ENCODE peak calls at places on chromosomes 6 and 20, in five cellular contexts. G is left lung, Y is GM23338, X is IMR-90, M is spleen. I is an unnamed sample.

GRCh38 chr6:41892921-41893564 is 2.1 kb downstream of the USP49 start:
- DNase-seq in Y (no peak), M (no peak), G (no peak), X (no peak), I (no peak)

GRCh38 chr20:50658804-50659380 is 32.5 kb downstream of the RIPOR3 start:
- DNase-seq in X (no peak), G (no peak), M (no peak), Y (no peak), I (no peak)

GRCh38 chr20:58585753-58586540 is 65.1 kb upstream of the STX16 start:
- DNase-seq in X (no peak), G (no peak), Y (no peak), M (no peak), I (no peak)

GRCh38 chr20:62710886-62711702 is 2.5 kb downstream of the NTSR1 start:
- DNase-seq in Y (no peak), X (peak), G (no peak), M (no peak), I (no peak)

GRCh38 chr6:134063966-134064445 is 11.6 kb upstream of the SLC2A12 start:
- DNase-seq in X (peak), G (no peak), M (no peak), Y (peak), I (no peak)

GRCh38 chr20:63576311-63576710 is 2.3 kb upstream of the HELZ2 start:
- DNase-seq in M (no peak), G (no peak), X (no peak), Y (no peak), I (no peak)

GRCh38 chr6:84390334-84390733 is 162.9 kb upstream of the CEP162 start:
- DNase-seq in X (no peak), M (no peak), G (no peak), Y (no peak), I (no peak)

GRCh38 chr6:134047673-134048072 is 4.8 kb downstream of the SLC2A12 start:
- DNase-seq in G (no peak), Y (no peak), M (no peak), X (no peak), I (no peak)

GRCh38 chr20:25011831-25012241 is 19.3 kb upstream of the APMAP start:
- DNase-seq in G (peak), M (peak), X (no peak), Y (no peak), I (no peak)

GRCh38 chr20:62804632-62805364 is at the start of gene OGFR:
- DNase-seq in M (peak), X (peak), G (peak), Y (peak), I (no peak)

GRCh38 chr20:61437280-61438206 is 185.5 kb downstream of the CDH4 start:
- DNase-seq in Y (peak), G (no peak), M (no peak), X (peak), I (no peak)

GRCh38 chr20:45893831-45894230 is 2.7 kb downstream of the CTSA start:
- DNase-seq in M (no peak), G (no peak), X (no peak), Y (no peak), I (no peak)

GRCh38 chr6:33375143-33375649 is 16.4 kb upstream of the KIFC1 start:
- DNase-seq in Y (no peak), G (peak), M (no peak), X (peak), I (no peak)

GRCh38 chr6:80543598-80544181 is 437.2 kb downstream of the BCKDHB start:
- DNase-seq in Y (peak), M (no peak), X (peak), G (no peak), I (peak)

GRCh38 chr20:48738399-48739304 is 89.1 kb downstream of the PREX1 start:
- DNase-seq in G (no peak), Y (no peak), X (no peak), M (no peak), I (no peak)

GRCh38 chr20:49103647-49104364 is 57.7 kb downstream of the CSE1L start:
- DNase-seq in Y (no peak), M (no peak), G (no peak), X (no peak), I (no peak)

GRCh38 chr6:21751608-21752007 is 158.1 kb downstream of the SOX4 start:
- DNase-seq in M (no peak), G (no peak), X (no peak), Y (no peak), I (no peak)

GRCh38 chr6:126180585-126180984 is 159.3 kb upstream of the CENPW start:
- DNase-seq in M (no peak), Y (no peak), X (peak), G (no peak), I (peak)

GRCh38 chr6:84872996-84873395 is 108.6 kb upstream of the TBX18 start:
- DNase-seq in Y (no peak), M (no peak), X (no peak), G (no peak), I (no peak)

GRCh38 chr6:71395731-71396409 is 107.3 kb downstream of the OGFRL1 start:
- DNase-seq in Y (no peak), G (no peak), X (no peak), M (no peak), I (no peak)

DNA sequence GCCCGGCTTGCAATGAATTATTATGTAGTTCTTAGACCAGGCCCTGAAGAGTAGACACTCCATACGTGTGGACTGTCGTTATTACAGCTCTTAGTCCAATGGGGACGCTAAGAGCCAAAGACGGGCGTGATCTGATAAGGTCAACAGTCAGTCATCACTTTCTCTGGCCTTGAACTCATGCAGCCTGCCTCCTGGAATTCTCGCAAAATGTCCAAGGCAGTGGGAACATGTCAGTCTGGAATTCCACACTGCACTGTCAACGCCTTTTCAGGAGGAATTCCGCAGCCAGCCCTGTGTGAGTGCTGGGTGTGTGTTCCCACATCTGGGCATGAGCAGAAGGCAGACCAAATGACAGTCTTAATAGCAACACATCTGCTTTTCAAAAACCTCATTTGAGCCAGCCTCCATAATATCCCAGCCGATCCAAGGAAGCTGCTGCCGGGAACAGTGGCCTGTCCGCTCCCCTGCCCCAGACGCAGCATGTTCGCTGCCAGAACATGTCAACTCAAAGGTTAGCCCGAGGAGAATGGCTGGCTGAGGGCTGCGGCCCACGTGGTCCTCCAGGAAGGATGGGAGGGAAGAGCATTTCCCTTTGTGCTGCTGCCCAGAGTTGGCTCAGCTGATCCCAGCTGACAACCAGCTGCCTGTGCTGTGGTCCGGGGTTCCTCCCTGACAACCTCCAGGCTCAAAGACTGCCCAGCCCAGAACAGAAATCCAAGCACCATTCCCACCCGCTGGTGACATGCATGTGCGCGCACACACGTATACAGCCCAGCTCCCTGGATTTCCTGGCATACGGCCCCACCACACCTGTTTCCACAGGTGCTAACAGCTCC is 103.1 kb downstream of the SULF2 start:
- DNase-seq in G (peak), M (peak), X (no peak), Y (no peak), I (no peak)
- H3K27ac ChIP-seq in G (peak), M (peak), X (no peak), Y (no peak), I (no peak)

DNA sequence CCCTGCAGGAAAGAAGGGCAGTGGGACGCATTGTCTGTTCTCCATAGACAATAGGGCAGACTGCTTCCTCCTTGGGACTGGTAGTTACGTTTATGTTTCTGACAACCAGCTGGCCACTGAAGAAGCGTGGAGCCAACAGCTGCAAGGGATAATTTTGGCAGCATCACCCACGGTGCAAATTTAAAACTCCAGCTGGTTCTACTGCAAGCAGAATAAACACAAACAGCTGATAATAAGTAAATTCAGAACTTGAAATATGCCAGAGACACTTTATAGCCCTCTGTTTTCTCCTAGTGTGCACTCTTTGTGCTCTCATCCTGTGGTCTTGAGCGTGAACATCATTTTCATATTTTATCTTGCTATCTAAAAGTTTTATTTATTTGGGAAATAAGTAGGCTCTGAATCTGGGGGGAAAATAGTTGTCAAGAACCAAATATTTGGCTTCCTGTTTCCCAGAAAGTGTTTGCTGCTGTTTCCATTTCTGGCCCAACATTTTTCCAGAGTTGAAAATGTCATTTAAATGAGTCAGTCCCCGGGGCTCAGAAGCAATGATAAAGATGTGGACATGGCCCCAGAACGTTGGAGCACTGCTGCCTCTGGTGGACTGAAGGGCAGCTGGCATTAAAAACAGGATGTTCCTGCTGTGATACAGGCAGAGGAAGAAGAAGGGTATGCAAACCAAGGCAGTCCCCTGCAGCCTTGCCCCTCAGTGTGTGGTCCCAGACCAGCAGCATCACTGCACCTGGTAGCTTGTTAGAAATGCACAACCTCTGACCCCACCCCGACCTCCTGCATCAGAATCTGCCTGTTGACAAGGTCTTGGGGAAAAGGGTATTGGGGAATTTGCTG is 12.5 kb upstream of the THBD start:
- DNase-seq in G (no peak), Y (peak), X (peak), M (no peak), I (no peak)
- TF ChIP-seq CTCF in G (no peak), Y (peak), X (peak), M (peak), I (peak)

GRCh38 chr20:38136421-38137245 is 28.4 kb downstream of the TGM2 start:
- DNase-seq in M (peak), X (no peak), Y (no peak), G (peak), I (no peak)

GRCh38 chr20:38135641-38136420 is 29.2 kb downstream of the TGM2 start:
- DNase-seq in G (peak), Y (no peak), X (no peak), M (peak), I (no peak)

GRCh38 chr20:38133680-38134426 is 31.2 kb downstream of the TGM2 start:
- DNase-seq in X (no peak), G (no peak), M (peak), Y (no peak), I (no peak)

GRCh38 chr20:38132910-38133501 is 32.1 kb downstream of the TGM2 start:
- DNase-seq in G (peak), M (peak), Y (no peak), X (no peak), I (no peak)

GRCh38 chr20:38134427-38135281 is 30.4 kb downstream of the TGM2 start:
- DNase-seq in X (peak), G (peak), Y (peak), M (peak), I (no peak)
- H3K27ac ChIP-seq in X (peak), G (no peak), Y (no peak), M (peak), I (no peak)

GRCh38 chr20:22719250-22719649 is 134.9 kb upstream of the FOXA2 start:
- DNase-seq in X (no peak), M (no peak), Y (peak), G (no peak), I (no peak)

GRCh38 chr20:22722840-22723239 is 138.5 kb upstream of the FOXA2 start:
- DNase-seq in X (no peak), G (no peak), M (no peak), Y (no peak), I (no peak)

GRCh38 chr20:22728146-22728745 is 143.9 kb upstream of the FOXA2 start:
- DNase-seq in X (no peak), Y (no peak), M (no peak), G (no peak), I (no peak)

GRCh38 chr20:22720206-22720605 is 135.8 kb upstream of the FOXA2 start:
- DNase-seq in M (no peak), Y (no peak), X (no peak), G (no peak), I (no peak)

GRCh38 chr20:22723659-22724058 is 139.3 kb upstream of the FOXA2 start:
- DNase-seq in M (no peak), X (no peak), Y (no peak), G (no peak), I (no peak)
- TF ChIP-seq CTCF in M (no peak), X (no peak), Y (no peak), G (no peak), I (no peak)

DNA sequence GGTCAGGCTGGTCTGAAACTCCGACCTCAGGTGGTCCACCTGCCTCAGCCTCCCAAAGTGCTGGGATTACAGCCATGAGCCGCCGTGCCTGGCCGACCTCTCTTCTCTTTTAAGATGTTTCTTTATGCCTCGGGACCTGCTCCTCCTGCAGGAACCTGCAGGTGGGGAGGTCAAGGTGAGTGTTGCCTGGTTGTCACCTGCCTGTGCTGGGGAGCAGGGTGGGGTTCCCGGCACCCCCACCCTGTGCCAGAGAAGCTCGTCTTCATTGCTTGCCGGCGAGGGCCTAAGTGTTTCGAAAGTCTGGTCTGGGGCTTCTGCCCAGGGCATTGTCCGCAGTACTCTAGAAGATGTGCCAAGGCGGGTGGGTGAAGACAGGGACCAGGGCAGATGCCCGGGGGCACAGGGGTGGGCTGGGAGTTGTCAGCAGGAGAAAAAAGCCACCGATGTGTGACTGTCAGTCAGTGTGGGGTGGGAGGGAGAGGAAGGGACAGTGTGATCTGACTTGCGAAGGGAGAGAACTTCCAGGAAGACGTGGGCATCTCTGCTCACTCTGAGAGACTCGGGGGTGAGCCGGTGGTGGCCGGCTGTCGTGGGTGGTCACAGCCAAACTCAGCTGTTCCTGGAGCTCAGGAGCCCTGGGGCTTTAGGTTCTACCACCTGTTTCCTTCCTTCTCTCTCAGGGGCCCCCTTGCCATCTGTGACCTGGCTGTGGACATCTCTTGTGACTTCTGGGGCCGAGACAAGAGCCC is 36.1 kb downstream of the SYNJ2 start:
- DNase-seq in G (peak), Y (no peak), M (peak), X (no peak), I (no peak)
- H3K27ac ChIP-seq in G (peak), Y (no peak), M (peak), X (peak), I (no peak)

DNA sequence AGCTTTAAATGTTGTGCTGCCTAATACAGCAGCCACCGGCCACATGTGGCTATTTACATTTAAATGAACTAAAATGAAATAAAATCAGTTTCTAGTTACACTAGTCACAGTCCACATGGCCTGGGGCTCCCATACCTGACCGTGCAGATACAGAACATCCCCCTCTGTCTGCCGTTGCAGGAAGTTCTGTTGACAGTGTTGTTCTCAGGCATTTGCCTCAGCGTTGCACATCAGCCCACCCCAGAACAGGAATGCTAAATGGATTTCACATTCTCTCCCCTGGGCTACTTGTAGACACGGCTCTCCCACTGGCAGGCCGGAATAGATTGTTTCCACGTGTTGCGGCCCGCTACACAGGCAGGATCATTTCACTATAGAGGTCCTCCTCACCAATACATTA is 26.3 kb downstream of the JAG1 start:
- DNase-seq in M (no peak), Y (peak), G (no peak), X (no peak), I (no peak)
- TF ChIP-seq CTCF in M (no peak), Y (peak), G (no peak), X (no peak), I (peak)

GRCh38 chr6:131139599-131139998 is 4.3 kb downstream of the AKAP7 start:
- DNase-seq in X (no peak), G (no peak), Y (no peak), M (no peak), I (no peak)

GRCh38 chr6:131146865-131147264 is 11.6 kb downstream of the AKAP7 start:
- DNase-seq in Y (no peak), X (no peak), M (no peak), G (no peak), I (no peak)

GRCh38 chr6:131143319-131143718 is 8.1 kb downstream of the AKAP7 start:
- DNase-seq in G (no peak), Y (no peak), X (no peak), M (no peak), I (no peak)
- H3K27ac ChIP-seq in G (no peak), Y (no peak), X (no peak), M (no peak), I (no peak)

GRCh38 chr6:4589295-4589694 is 186.9 kb upstream of the CDYL start:
- DNase-seq in M (no peak), Y (no peak), G (no peak), X (no peak), I (peak)
- TF ChIP-seq CTCF in M (no peak), Y (no peak), G (no peak), X (no peak), I (no peak)

DNA sequence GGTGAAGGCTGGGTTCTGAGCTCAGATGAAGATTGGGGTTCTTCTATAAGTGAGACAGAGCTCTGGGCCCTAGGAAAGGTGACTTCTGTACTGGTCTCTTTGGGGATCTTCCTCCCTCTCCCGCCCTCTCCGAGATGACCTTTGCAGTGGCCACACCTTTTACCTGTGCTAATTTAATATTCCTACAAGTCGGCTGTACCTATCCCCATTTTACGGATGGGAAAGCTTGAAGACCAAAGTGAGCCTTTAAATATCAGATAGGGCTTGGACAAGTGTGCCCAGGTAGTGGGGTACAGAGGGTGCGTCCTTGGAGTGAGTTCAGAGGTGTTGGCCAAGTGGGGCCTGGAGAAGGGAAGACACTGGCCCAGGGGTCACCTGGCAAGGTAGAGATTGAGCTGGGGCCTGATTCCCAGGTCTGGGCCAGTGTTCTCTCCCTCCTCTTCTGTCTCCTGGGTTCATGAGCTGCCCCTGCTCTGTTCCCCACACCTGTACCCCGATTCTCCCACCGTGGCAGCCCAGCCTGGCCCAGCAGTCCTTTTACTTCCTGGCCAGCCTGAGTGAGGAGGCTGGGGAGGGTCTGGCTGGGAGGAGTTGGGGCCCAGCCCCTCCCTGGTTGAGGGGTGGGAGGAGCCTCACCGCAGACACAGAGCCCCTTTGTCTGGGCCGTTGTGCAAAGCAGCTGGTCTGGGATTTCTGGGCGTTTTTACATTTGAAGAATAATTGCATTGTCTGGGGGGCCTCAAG is 152.1 kb upstream of the RNF24 start:
- DNase-seq in Y (peak), X (no peak), M (no peak), G (no peak), I (no peak)
- H3K27ac ChIP-seq in Y (no peak), X (no peak), M (no peak), G (no peak), I (no peak)

I was measured in foreskin keratinocyte.